ENCODE peak calls at places on chromosomes 4 and X, in eight cellular contexts. C is KG1; E is astrocyte; P is activated naive CD8-positive, alpha-beta T cell treated with anti-CD3 and anti-CD28 coated beads, Interleukin-2, amount 50 U/mL, for 16 hours; X is NCI-H1092; A is fibroblast of mammary gland; W is hepatocyte; S is SK-N-SH. Q is an unnamed sample.

GRCh38 chr4:102878901-102879300 is 10.1 kb downstream of the CISD2 start:
- DNase-seq in W (no peak), C (no peak), P (no peak), X (no peak), S (no peak), A (no peak), E (no peak), Q (no peak)

GRCh38 chrX:153405426-153405825 is 4.3 kb upstream of the PNMA6E start:
- DNase-seq in E (no peak), P (no peak), C (no peak), W (no peak), X (no peak), A (no peak), S (no peak), Q (no peak)

GRCh38 chr4:25862411-25863346 is at the start of gene SEL1L3:
- DNase-seq in P (peak), C (no peak), E (no peak), S (peak), W (peak), X (peak), A (no peak), Q (no peak)

GRCh38 chr4:182778222-182778982 is 138.8 kb downstream of the DCTD start:
- DNase-seq in P (no peak), W (no peak), C (no peak), E (peak), A (no peak), X (no peak), S (no peak), Q (no peak)

GRCh38 chr4:19684079-19684478 is 567.6 kb upstream of the SLIT2 start:
- DNase-seq in X (no peak), A (peak), C (no peak), E (no peak), W (no peak), P (no peak), S (no peak), Q (peak)

GRCh38 chr4:188754372-188755002 is 615.2 kb downstream of the TRIML1 start:
- DNase-seq in A (no peak), P (no peak), S (no peak), E (no peak), W (no peak), C (no peak), X (no peak), Q (no peak)

GRCh38 chrX:34624416-34624815 is 32.7 kb downstream of the TMEM47 start:
- DNase-seq in A (no peak), X (no peak), P (no peak), W (no peak), S (no peak), C (no peak), E (peak), Q (no peak)

GRCh38 chr4:14184265-14184664 is 556.7 kb upstream of the BOD1L1 start:
- DNase-seq in S (peak), X (no peak), C (no peak), A (peak), P (no peak), E (peak), W (no peak), Q (peak)

GRCh38 chr4:121256887-121257426 is 92.8 kb upstream of the TNIP3 start:
- DNase-seq in S (no peak), X (no peak), A (peak), E (no peak), P (no peak), C (no peak), W (no peak), Q (no peak)

GRCh38 chr4:4361883-4362282 is 25.0 kb upstream of the NSG1 start:
- DNase-seq in A (no peak), S (no peak), C (no peak), X (no peak), E (no peak), P (no peak), W (no peak), Q (no peak)

GRCh38 chr4:80382090-80382832 is 46.7 kb downstream of the CFAP299 start:
- DNase-seq in X (no peak), P (no peak), C (no peak), A (no peak), S (no peak), W (no peak), E (no peak), Q (no peak)

GRCh38 chrX:12447448-12448154 is 309.3 kb downstream of the FRMPD4 start:
- DNase-seq in X (no peak), E (peak), S (no peak), P (no peak), A (peak), W (peak), C (no peak), Q (peak)

GRCh38 chrX:34900691-34901090 is 41.9 kb upstream of the FAM47B start:
- DNase-seq in E (peak), S (no peak), C (no peak), X (no peak), P (no peak), A (no peak), W (no peak), Q (no peak)

GRCh38 chr4:10655968-10656367 is 28.6 kb downstream of the CLNK start:
- DNase-seq in S (no peak), A (peak), P (no peak), X (no peak), C (no peak), E (peak), W (no peak), Q (peak)

GRCh38 chrX:134868766-134869495 is 121.9 kb upstream of the SMIM10 start:
- DNase-seq in E (peak), X (no peak), C (no peak), P (no peak), W (no peak), S (no peak), A (peak), Q (peak)

GRCh38 chrX:120761810-120762209 is 113.9 kb downstream of the CT47B1 start:
- DNase-seq in X (no peak), C (no peak), W (no peak), S (no peak), A (peak), E (peak), P (no peak), Q (peak)

GRCh38 chr4:113781439-113782040 is 20.0 kb upstream of the CAMK2D start:
- DNase-seq in A (peak), E (no peak), W (peak), P (no peak), X (no peak), S (peak), C (no peak), Q (peak)

GRCh38 chr4:169398294-169398693 is 127.5 kb upstream of the SH3RF1 start:
- DNase-seq in P (no peak), E (peak), W (no peak), S (no peak), C (peak), X (no peak), A (peak), Q (peak)

GRCh38 chr4:7546809-7547367 is 112.2 kb upstream of the PSAPL1 start:
- DNase-seq in W (no peak), C (no peak), A (peak), X (no peak), S (no peak), P (no peak), E (peak), Q (peak)

GRCh38 chrX:153061732-153062131 is 5.5 kb downstream of the PNMA3 start:
- DNase-seq in W (no peak), P (no peak), E (peak), S (no peak), A (peak), C (no peak), X (no peak), Q (peak)

GRCh38 chrX:107713205-107714195 is 62.1 kb downstream of the TSC22D3 start:
- DNase-seq in A (peak), E (no peak), P (no peak), X (no peak), W (no peak), C (no peak), S (no peak), Q (no peak)

GRCh38 chrX:103779156-103779555 is 2.5 kb downstream of the PLP1 start:
- DNase-seq in A (no peak), P (no peak), X (peak), W (no peak), S (peak), E (peak), C (no peak), Q (no peak)

GRCh38 chr4:168797176-168797575 is 212.9 kb downstream of the CBR4 start:
- DNase-seq in A (peak), E (peak), S (no peak), C (no peak), P (no peak), W (no peak), X (no peak), Q (peak)

GRCh38 chr4:185881427-185881826 is 69.4 kb upstream of the SORBS2 start:
- DNase-seq in A (no peak), E (no peak), C (no peak), S (no peak), W (no peak), P (no peak), X (no peak), Q (no peak)